ENCODE peak calls at places on chromosomes 11 and 22, in seven cellular contexts. W is left kidney; Z is pons; R is iris pigment epithelial cell; O is C1 segment of cervical spinal cord; S is activated CD4-positive, alpha-beta memory T cell treated with anti-CD3 and anti-CD28 coated beads, Interleukin-2, amount 10 ng/mL, durations not matched to agents 7 days and 5 days; I is Daoy. T is an unnamed sample.

GRCh38 chr22:33851985-33852384 is 68.3 kb downstream of the LARGE1 start:
- DNase-seq in W (no peak), Z (no peak), R (no peak), O (no peak), S (no peak), I (no peak), T (no peak)

GRCh38 chr11:105799728-105800462 is 190.0 kb downstream of the GRIA4 start:
- DNase-seq in W (no peak), Z (peak), R (no peak), O (no peak), S (no peak), I (no peak), T (no peak)

GRCh38 chr22:27349456-27349855 is 452.1 kb downstream of the MN1 start:
- DNase-seq in W (no peak), Z (no peak), R (peak), O (no peak), S (no peak), I (no peak), T (no peak)

GRCh38 chr11:93570759-93571413 is 27.7 kb upstream of the SMCO4 start:
- DNase-seq in W (peak), Z (peak), R (peak), O (no peak), S (no peak), I (peak), T (no peak)

GRCh38 chr11:129849447-129850130 is 33.9 kb downstream of the TMEM45B start:
- DNase-seq in W (no peak), Z (no peak), R (no peak), O (no peak), S (no peak), I (no peak), T (no peak)

GRCh38 chr22:42294034-42294985 is 23.9 kb upstream of the TCF20 start:
- DNase-seq in W (peak), Z (no peak), R (peak), O (peak), S (peak), I (peak), T (no peak)

GRCh38 chr11:97909544-97910394 is 1111.0 kb upstream of the CNTN5 start:
- DNase-seq in W (peak), Z (no peak), R (peak), O (no peak), S (no peak), I (no peak), T (no peak)

GRCh38 chr11:11073996-11074395 is 216.1 kb upstream of the ZBED5 start:
- DNase-seq in W (no peak), Z (peak), R (no peak), O (no peak), S (no peak), I (no peak), T (no peak)

GRCh38 chr11:33317662-33318061 is 60.5 kb downstream of the HIPK3 start:
- DNase-seq in W (no peak), Z (no peak), R (peak), O (no peak), S (no peak), I (no peak), T (no peak)